ENCODE peak calls at places on chromosomes 4 and X, in six cellular contexts. F is IMR-90, I is mesendoderm, E is neuronal stem cell, C is H1, X is trophoblast cell. M is an unnamed sample.

GRCh38 chr4:164438321-164438720 is 315.6 kb upstream of the SMIM31 start:
- DNase-seq in X (peak; percentile 37), I (peak; percentile 21), F (peak; percentile 1), C (no peak), E (no peak), M (no peak)

GRCh38 chr4:131584587-131584986 is 1564.5 kb upstream of the PCDH10 start:
- DNase-seq in F (no peak), I (no peak), E (no peak), C (no peak), X (no peak), M (no peak)

GRCh38 chr4:166622425-166622977 is 611.8 kb downstream of the SPOCK3 start:
- DNase-seq in E (no peak), C (no peak), X (peak; percentile 4), F (no peak), I (no peak), M (no peak)

GRCh38 chr4:729336-730315 is 24.0 kb downstream of the PCGF3 start:
- DNase-seq in I (no peak), X (no peak), E (no peak), C (no peak), F (no peak), M (no peak)

GRCh38 chrX:150038977-150039599 is 100.8 kb upstream of the EOLA2 start:
- DNase-seq in F (peak; percentile 45), I (no peak), C (no peak), X (peak; percentile 32), E (no peak), M (peak; percentile 39)

GRCh38 chr4:146495277-146495676 is 26.5 kb downstream of the SLC10A7 start:
- DNase-seq in X (peak; percentile 12), E (no peak), C (no peak), F (peak; percentile 46), I (peak; percentile 64), M (peak; percentile 36)

GRCh38 chrX:110987292-110987691 is 108.7 kb upstream of the PAK3 start:
- DNase-seq in X (no peak), E (no peak), F (no peak), I (peak; percentile 31), C (peak; percentile 47), M (no peak)

GRCh38 chr4:109434007-109434792 is 585 bp downstream of the SEC24B start:
- DNase-seq in C (peak; percentile 56), E (peak; percentile 14), X (peak; percentile 44), F (peak; percentile 18), I (peak; percentile 52), M (peak; percentile 49)

GRCh38 chr4:36280555-36280954 is 861 bp upstream of the DTHD1 start:
- DNase-seq in F (no peak), I (peak; percentile 62), C (no peak), E (peak; percentile 15), X (no peak), M (no peak)

GRCh38 chrX:103640401-103641155 is 11.8 kb downstream of the TCEAL1 start:
- DNase-seq in I (no peak), C (no peak), F (peak; percentile 63), E (no peak), X (no peak), M (peak; percentile 33)

GRCh38 chrX:103585421-103586313 is at the start of gene TCEAL4:
- DNase-seq in E (no peak), F (no peak), X (peak; percentile 40), I (peak; percentile 40), C (peak; percentile 52), M (peak; percentile 28)

GRCh38 chr4:16967722-16968121 is 69.3 kb upstream of the LDB2 start:
- DNase-seq in C (no peak), E (no peak), I (peak; percentile 11), F (peak; percentile 10), X (no peak), M (no peak)

GRCh38 chr4:7068883-7069282 is 1.0 kb upstream of the GRPEL1 start:
- DNase-seq in X (no peak), C (peak; percentile 60), I (peak; percentile 54), F (no peak), E (no peak), M (peak; percentile 43)

GRCh38 chr4:100548209-100548579 is 30.4 kb upstream of the EMCN start:
- DNase-seq in I (no peak), X (no peak), C (no peak), F (no peak), E (no peak), M (no peak)

DNA sequence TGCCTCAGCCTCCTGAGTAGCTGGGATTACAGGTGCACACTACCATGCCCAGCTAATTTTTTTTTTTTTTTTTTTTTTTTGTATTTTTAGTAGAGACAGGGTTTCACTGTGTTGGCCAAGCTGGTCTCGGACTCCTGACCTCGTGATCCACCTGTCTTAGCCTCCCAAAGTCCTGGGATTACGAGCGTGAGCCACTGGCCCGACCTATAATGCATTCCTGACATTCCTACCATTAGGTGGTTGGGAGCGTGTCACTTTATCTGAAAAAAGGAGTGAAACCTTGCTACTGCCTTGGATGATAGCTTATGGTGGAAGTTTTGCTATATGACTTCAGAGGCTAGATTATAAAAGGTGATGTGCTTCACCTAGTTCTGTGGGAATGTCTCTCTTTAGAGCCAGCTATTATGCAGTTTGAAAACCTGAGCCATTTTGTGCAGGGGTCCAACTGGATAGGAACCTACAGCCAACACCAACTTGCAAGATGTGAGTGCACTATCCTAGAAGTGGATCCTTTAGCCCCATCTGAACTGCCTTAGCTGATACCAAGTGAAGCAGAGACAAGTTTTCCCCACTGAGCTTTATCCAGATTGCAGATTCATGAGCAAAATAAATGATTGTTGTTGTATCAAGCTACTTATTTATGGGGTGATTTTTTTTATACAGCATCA is 29.9 kb upstream of the EMCN start:
- DNase-seq in I (peak; percentile 79), F (no peak), C (no peak), E (no peak), X (peak; percentile 33), M (no peak)
- H2BK120ac ChIP-seq in I (no peak overlapping the region), F (no peak overlapping the region), C (no peak overlapping the region), E (no peak overlapping the region), X (no peak overlapping the region), M (no peak overlapping the region)

DNA sequence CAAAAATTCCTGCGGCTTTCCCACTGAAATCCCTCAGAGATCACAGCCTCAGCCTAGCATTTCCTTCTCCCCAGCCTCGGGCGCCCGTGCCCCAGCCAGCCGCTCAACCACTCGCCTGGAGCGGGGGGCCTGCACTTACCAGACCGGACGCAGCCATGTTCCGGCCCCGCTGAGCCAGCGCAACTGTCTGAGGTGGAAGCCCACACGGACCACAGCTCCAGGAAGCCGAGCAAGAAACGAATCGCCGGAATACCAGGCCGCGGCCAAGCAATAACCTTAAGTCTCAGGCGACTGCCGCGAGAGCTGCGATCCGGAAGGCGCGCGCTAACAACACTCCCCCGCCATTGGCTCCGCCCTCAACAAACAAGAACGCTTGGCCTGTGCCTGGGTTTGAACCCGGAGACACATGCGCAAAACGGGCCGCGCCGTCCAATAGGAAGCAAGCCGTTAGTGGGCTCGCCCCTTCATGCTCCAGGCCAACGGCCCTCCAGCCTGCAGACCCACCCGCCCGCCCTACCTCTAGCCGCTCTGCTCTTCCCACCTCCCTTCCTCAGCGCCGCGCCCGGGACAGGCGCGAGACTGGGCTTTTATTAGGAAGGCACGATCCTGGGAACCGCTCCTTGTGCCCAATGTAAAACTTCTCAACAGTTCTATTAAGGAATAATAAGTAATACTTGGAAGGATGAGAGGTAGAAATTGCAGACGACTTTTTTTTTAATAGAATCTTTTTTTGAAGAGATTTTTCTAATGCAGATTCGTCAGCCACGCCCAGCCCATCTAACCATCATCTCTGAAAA is at the start of gene CENPC:
- DNase-seq in F (peak; percentile 97), X (peak; percentile 99), C (peak; percentile 88), I (peak; percentile 99), E (peak; percentile 93), M (peak; percentile 97)
- H2BK5ac ChIP-seq in F (peak within 1 kb of the TSS; percentile 82), X (peak within 1 kb of the TSS; percentile 81), C (peak within 1 kb of the TSS; percentile 89), I (peak within 1 kb of the TSS; percentile 56), E (peak within 1 kb of the TSS; percentile 93), M (peak within 1 kb of the TSS; percentile 76)

DNA sequence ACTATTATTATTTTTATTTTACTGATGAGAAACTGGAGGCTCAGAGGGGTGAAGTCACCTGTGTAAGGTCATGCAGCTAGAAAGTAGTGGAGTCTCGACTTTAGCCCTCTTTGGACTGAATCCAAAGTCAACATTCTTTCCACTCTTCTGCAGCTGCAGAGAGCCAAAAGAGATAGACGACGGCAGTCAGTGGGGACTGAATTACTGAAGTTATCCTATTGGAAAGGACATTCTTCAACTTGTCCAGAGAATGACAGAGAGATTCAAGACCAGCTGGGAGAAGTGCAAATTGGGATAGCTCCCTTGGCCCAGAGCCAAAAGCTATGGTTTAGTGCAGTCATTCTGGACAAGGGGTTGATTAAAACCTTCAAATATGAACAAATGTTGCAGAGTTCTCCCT is 42.5 kb downstream of the VGLL1 start:
- DNase-seq in I (no peak), X (no peak), F (no peak), E (no peak), C (no peak), M (no peak)
- H3K4me3 ChIP-seq in I (no peak overlapping the region), X (no peak overlapping the region), F (no peak overlapping the region), E (no peak overlapping the region), C (no peak overlapping the region), M (no peak overlapping the region)

GRCh38 chr4:20572976-20573375 is 127.3 kb upstream of the PACRGL start:
- DNase-seq in E (peak; percentile 27), F (no peak), X (no peak), I (no peak), C (no peak), M (no peak)
- H2BK120ac ChIP-seq in E (no peak overlapping the region), F (no peak overlapping the region), X (no peak overlapping the region), I (no peak overlapping the region), C (no peak overlapping the region), M (no peak overlapping the region)

M was measured in mesenchymal stem cell.